ENCODE peak calls at places on chromosomes 2 and 18, in six cellular contexts. One of them, this sample, is unnamed.
A peak's percentile ranks its signal among the peaks of the same experiment; 100 is the strongest.

GRCh38 chr18:33666915-33667314 is 88.9 kb downstream of the ASXL3 start:
- DNase-seq in Peyer's patch: no peak
- DNase-seq in GM23338: peak; percentile 12
- DNase-seq in psoas muscle: no peak
- DNase-seq in spleen: no peak
- DNase-seq in gastrocnemius medialis: no peak
- DNase-seq in this sample: no peak

GRCh38 chr2:201116959-201117734 is 1.2 kb downstream of the CFLAR start:
- DNase-seq in psoas muscle: peak; percentile 87
- DNase-seq in GM23338: peak; percentile 58
- DNase-seq in spleen: no peak
- DNase-seq in gastrocnemius medialis: peak; percentile 79
- DNase-seq in Peyer's patch: peak; percentile 54
- DNase-seq in this sample: peak; percentile 50

GRCh38 chr2:98518106-98518505 is 73.4 kb downstream of the INPP4A start:
- DNase-seq in Peyer's patch: peak; percentile 42
- DNase-seq in GM23338: peak; percentile 37
- DNase-seq in psoas muscle: no peak
- DNase-seq in spleen: peak; percentile 81
- DNase-seq in gastrocnemius medialis: no peak
- DNase-seq in this sample: peak; percentile 56

GRCh38 chr2:186822323-186822722 is 26.6 kb downstream of the ZSWIM2 start:
- DNase-seq in Peyer's patch: no peak
- DNase-seq in spleen: no peak
- DNase-seq in GM23338: no peak
- DNase-seq in gastrocnemius medialis: no peak
- DNase-seq in psoas muscle: no peak
- DNase-seq in this sample: no peak

GRCh38 chr2:126579868-126580267 is 76.1 kb upstream of the GYPC start:
- DNase-seq in Peyer's patch: no peak
- DNase-seq in GM23338: no peak
- DNase-seq in psoas muscle: no peak
- DNase-seq in spleen: no peak
- DNase-seq in gastrocnemius medialis: no peak
- DNase-seq in this sample: no peak

GRCh38 chr2:96205888-96206287 is 2.7 kb downstream of the STARD7 start:
- DNase-seq in psoas muscle: no peak
- DNase-seq in gastrocnemius medialis: no peak
- DNase-seq in GM23338: no peak
- DNase-seq in spleen: no peak
- DNase-seq in Peyer's patch: no peak
- DNase-seq in this sample: no peak

GRCh38 chr2:29336334-29336733 is 221.1 kb downstream of the CLIP4 start:
- DNase-seq in Peyer's patch: no peak
- DNase-seq in spleen: no peak
- DNase-seq in gastrocnemius medialis: no peak
- DNase-seq in GM23338: no peak
- DNase-seq in psoas muscle: no peak
- DNase-seq in this sample: no peak

GRCh38 chr2:38499921-38500634 is 102.7 kb downstream of the HNRNPLL start:
- DNase-seq in gastrocnemius medialis: peak; percentile 56
- DNase-seq in Peyer's patch: no peak
- DNase-seq in GM23338: peak; percentile 86
- DNase-seq in psoas muscle: no peak
- DNase-seq in spleen: no peak
- DNase-seq in this sample: no peak

GRCh38 chr2:110101280-110101844 is 14.3 kb downstream of the MALL start:
- DNase-seq in GM23338: peak; percentile 14
- DNase-seq in psoas muscle: peak; percentile 96
- DNase-seq in gastrocnemius medialis: peak; percentile 84
- DNase-seq in Peyer's patch: peak; percentile 52
- DNase-seq in spleen: peak; percentile 92
- DNase-seq in this sample: no peak

GRCh38 chr2:159759577-159759976 is 38.4 kb downstream of the CD302 start:
- DNase-seq in GM23338: no peak
- DNase-seq in Peyer's patch: no peak
- DNase-seq in gastrocnemius medialis: no peak
- DNase-seq in spleen: no peak
- DNase-seq in psoas muscle: no peak
- DNase-seq in this sample: no peak

GRCh38 chr2:38475567-38475881 is 98.5 kb upstream of the ATL2 start:
- DNase-seq in GM23338: no peak
- DNase-seq in Peyer's patch: no peak
- DNase-seq in psoas muscle: no peak
- DNase-seq in gastrocnemius medialis: no peak
- DNase-seq in spleen: no peak
- DNase-seq in this sample: no peak

GRCh38 chr2:102224824-102225739 is 38.3 kb downstream of the IL1RL2 start:
- DNase-seq in Peyer's patch: no peak
- DNase-seq in GM23338: no peak
- DNase-seq in psoas muscle: no peak
- DNase-seq in gastrocnemius medialis: no peak
- DNase-seq in spleen: no peak
- DNase-seq in this sample: no peak

GRCh38 chr2:26033270-26033768 is 565 bp upstream of the RAB10 start:
- DNase-seq in spleen: no peak
- DNase-seq in psoas muscle: no peak
- DNase-seq in GM23338: peak; percentile 88
- DNase-seq in gastrocnemius medialis: peak; percentile 83
- DNase-seq in Peyer's patch: no peak
- DNase-seq in this sample: no peak

GRCh38 chr2:65103013-65103720 is 26.7 kb downstream of the RAB1A start:
- DNase-seq in psoas muscle: no peak
- DNase-seq in GM23338: no peak
- DNase-seq in Peyer's patch: no peak
- DNase-seq in spleen: no peak
- DNase-seq in gastrocnemius medialis: no peak
- DNase-seq in this sample: no peak

GRCh38 chr18:36655894-36656293 is 172.9 kb downstream of the TPGS2 start:
- DNase-seq in GM23338: no peak
- DNase-seq in psoas muscle: no peak
- DNase-seq in Peyer's patch: no peak
- DNase-seq in spleen: no peak
- DNase-seq in gastrocnemius medialis: no peak
- DNase-seq in this sample: no peak

GRCh38 chr2:179454443-179455218 is 190.0 kb upstream of the SESTD1 start:
- DNase-seq in psoas muscle: no peak
- DNase-seq in spleen: no peak
- DNase-seq in gastrocnemius medialis: no peak
- DNase-seq in Peyer's patch: no peak
- DNase-seq in GM23338: no peak
- DNase-seq in this sample: no peak

GRCh38 chr2:28729698-28730097 is 21.9 kb upstream of the PPP1CB start:
- DNase-seq in spleen: no peak
- DNase-seq in GM23338: no peak
- DNase-seq in Peyer's patch: no peak
- DNase-seq in gastrocnemius medialis: no peak
- DNase-seq in psoas muscle: no peak
- DNase-seq in this sample: no peak

GRCh38 chr2:63056309-63057065 is 5.9 kb downstream of the OTX1 start:
- DNase-seq in Peyer's patch: no peak
- DNase-seq in gastrocnemius medialis: no peak
- DNase-seq in GM23338: peak; percentile 77
- DNase-seq in psoas muscle: no peak
- DNase-seq in spleen: peak; percentile 83
- DNase-seq in this sample: no peak

GRCh38 chr2:170950221-170950737 is 21.2 kb downstream of the GORASP2 start:
- DNase-seq in Peyer's patch: no peak
- DNase-seq in gastrocnemius medialis: no peak
- DNase-seq in GM23338: no peak
- DNase-seq in psoas muscle: no peak
- DNase-seq in spleen: no peak
- DNase-seq in this sample: no peak

GRCh38 chr18:39571511-39571910 is 2005.9 kb upstream of the CELF4 start:
- DNase-seq in gastrocnemius medialis: no peak
- DNase-seq in GM23338: peak; percentile 80
- DNase-seq in psoas muscle: no peak
- DNase-seq in Peyer's patch: no peak
- DNase-seq in spleen: no peak
- DNase-seq in this sample: no peak

GRCh38 chr18:69659142-69659651 is 258.5 kb downstream of the DOK6 start:
- DNase-seq in spleen: no peak
- DNase-seq in psoas muscle: no peak
- DNase-seq in gastrocnemius medialis: no peak
- DNase-seq in GM23338: no peak
- DNase-seq in Peyer's patch: no peak
- DNase-seq in this sample: no peak

GRCh38 chr2:238709324-238709723 is 138.6 kb upstream of the TWIST2 start:
- DNase-seq in gastrocnemius medialis: no peak
- DNase-seq in GM23338: no peak
- DNase-seq in Peyer's patch: no peak
- DNase-seq in psoas muscle: no peak
- DNase-seq in spleen: no peak
- DNase-seq in this sample: no peak

GRCh38 chr2:238706163-238706562 is 141.7 kb upstream of the TWIST2 start:
- DNase-seq in Peyer's patch: no peak
- DNase-seq in spleen: no peak
- DNase-seq in psoas muscle: no peak
- DNase-seq in gastrocnemius medialis: no peak
- DNase-seq in GM23338: no peak
- DNase-seq in this sample: no peak

GRCh38 chr2:238703436-238703835 is 144.4 kb upstream of the TWIST2 start:
- DNase-seq in spleen: no peak
- DNase-seq in GM23338: no peak
- DNase-seq in psoas muscle: no peak
- DNase-seq in Peyer's patch: no peak
- DNase-seq in gastrocnemius medialis: no peak
- DNase-seq in this sample: no peak

GRCh38 chr2:238704471-238705230 is 143.2 kb upstream of the TWIST2 start:
- DNase-seq in spleen: no peak
- DNase-seq in GM23338: no peak
- DNase-seq in psoas muscle: no peak
- DNase-seq in gastrocnemius medialis: no peak
- DNase-seq in Peyer's patch: no peak
- DNase-seq in this sample: no peak

GRCh38 chr2:238706673-238707072 is 141.2 kb upstream of the TWIST2 start:
- DNase-seq in GM23338: peak; percentile 16
- DNase-seq in Peyer's patch: no peak
- DNase-seq in spleen: no peak
- DNase-seq in gastrocnemius medialis: no peak
- DNase-seq in psoas muscle: no peak
- DNase-seq in this sample: no peak
- TF ChIP-seq CTCF in GM23338: no peak
- TF ChIP-seq CTCF in Peyer's patch: no peak
- TF ChIP-seq CTCF in spleen: no peak
- TF ChIP-seq CTCF in gastrocnemius medialis: no peak
- TF ChIP-seq CTCF in psoas muscle: peak; percentile 6
- TF ChIP-seq CTCF in this sample: no peak

GRCh38 chr2:216693414-216694100 is 1.8 kb downstream of the IGFBP5 start:
- DNase-seq in Peyer's patch: no peak
- DNase-seq in psoas muscle: no peak
- DNase-seq in GM23338: peak; percentile 22
- DNase-seq in spleen: no peak
- DNase-seq in gastrocnemius medialis: no peak
- DNase-seq in this sample: no peak
- H3K27ac ChIP-seq in Peyer's patch: peak overlapping the region; percentile 87
- H3K27ac ChIP-seq in psoas muscle: peak overlapping the region; percentile 85
- H3K27ac ChIP-seq in GM23338: no peak overlapping the region
- H3K27ac ChIP-seq in spleen: peak overlapping the region; percentile 61
- H3K27ac ChIP-seq in gastrocnemius medialis: peak overlapping the region; percentile 93
- H3K27ac ChIP-seq in this sample: no peak overlapping the region

DNA sequence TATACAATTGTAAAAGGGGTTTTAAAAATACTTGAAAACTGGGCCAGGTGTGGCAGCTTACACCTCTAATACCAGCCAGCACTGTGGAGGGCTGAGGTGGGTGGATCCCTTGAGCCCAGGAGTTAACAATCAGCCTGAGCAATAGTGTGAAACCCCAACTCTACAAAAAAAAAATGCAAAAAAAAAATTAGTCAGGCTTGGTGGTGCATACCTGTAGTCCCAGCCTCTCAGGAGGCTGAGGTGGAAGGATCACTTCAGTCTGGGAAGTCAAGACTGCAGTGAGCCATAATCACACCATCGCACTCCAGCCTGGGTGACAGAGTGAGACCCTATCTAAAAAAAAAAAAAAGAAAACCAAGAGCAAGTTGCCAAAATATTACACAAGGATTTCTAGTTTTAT is 182.7 kb downstream of the UBE2E3 start:
- DNase-seq in spleen: no peak
- DNase-seq in gastrocnemius medialis: no peak
- DNase-seq in psoas muscle: no peak
- DNase-seq in Peyer's patch: no peak
- DNase-seq in GM23338: no peak
- DNase-seq in this sample: no peak
- H3K27me3 ChIP-seq in spleen: no peaks in the 10 kb centered on the region
- H3K27me3 ChIP-seq in gastrocnemius medialis: no peaks in the 10 kb centered on the region
- H3K27me3 ChIP-seq in psoas muscle: no peaks in the 10 kb centered on the region
- H3K27me3 ChIP-seq in Peyer's patch: no peaks in the 10 kb centered on the region
- H3K27me3 ChIP-seq in GM23338: no peaks in the 10 kb centered on the region
- H3K27me3 ChIP-seq in this sample: no peaks in the 10 kb centered on the region

DNA sequence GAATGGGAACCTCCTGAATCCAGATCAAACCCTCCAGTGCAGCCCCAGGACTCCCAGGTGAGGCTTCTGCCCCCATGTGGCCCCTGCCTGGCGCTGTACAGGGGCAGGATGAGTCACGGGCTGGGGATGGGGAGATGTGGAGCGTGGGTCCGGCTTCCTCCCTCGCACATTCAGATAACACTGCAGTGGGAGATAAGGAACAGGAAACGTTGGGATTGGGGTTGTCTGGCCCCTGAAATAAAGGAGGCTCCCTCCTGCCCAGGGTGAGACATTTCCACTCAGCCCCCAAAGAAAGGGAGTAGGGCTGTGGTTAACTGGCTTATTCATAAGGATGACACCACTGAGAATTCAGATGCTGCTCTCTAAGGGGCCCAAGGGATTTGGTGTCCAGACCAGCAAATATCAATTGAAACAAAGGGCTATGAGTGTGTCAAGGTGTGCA is 30.7 kb downstream of the IGFBP5 start:
- DNase-seq in spleen: no peak
- DNase-seq in psoas muscle: no peak
- DNase-seq in GM23338: peak; percentile 19
- DNase-seq in Peyer's patch: no peak
- DNase-seq in gastrocnemius medialis: no peak
- DNase-seq in this sample: no peak
- TF ChIP-seq CTCF in spleen: no peak
- TF ChIP-seq CTCF in psoas muscle: no peak
- TF ChIP-seq CTCF in GM23338: peak; percentile 68
- TF ChIP-seq CTCF in Peyer's patch: no peak
- TF ChIP-seq CTCF in gastrocnemius medialis: no peak
- TF ChIP-seq CTCF in this sample: no peak